ENCODE peak calls at places on chromosomes 4 and X, in nine cellular contexts. N is K562, X is upper lobe of left lung, S is GM23338, G is spleen, R is transverse colon, P is H1, U is stomach, A is suprapubic skin. F is an unnamed sample. For H3K4me1, the result is how much of the 10 kb centered on the place peaks cover.

GRCh38 chrX:154096140-154097002 is 1.1 kb downstream of the MECP2 start:
- DNase-seq in R (no peak), N (peak), P (no peak), G (no peak), X (no peak), S (no peak), A (no peak), U (no peak), F (no peak)

GRCh38 chr4:2352729-2353221 is 65.7 kb downstream of the ZFYVE28 start:
- DNase-seq in A (peak), N (no peak), R (peak), P (peak), S (no peak), X (no peak), U (no peak), G (no peak), F (no peak)

GRCh38 chr4:128386761-128387599 is 99.4 kb upstream of the PGRMC2 start:
- DNase-seq in S (no peak), G (no peak), R (peak), P (no peak), A (peak), U (peak), N (peak), X (peak), F (peak)

GRCh38 chr4:38230121-38230728 is 270.0 kb downstream of the PTTG2 start:
- DNase-seq in X (no peak), G (no peak), P (peak), U (peak), A (no peak), N (peak), R (peak), S (no peak), F (no peak)

GRCh38 chr4:188727746-188728145 is 588.5 kb downstream of the TRIML1 start:
- DNase-seq in S (no peak), G (no peak), X (no peak), P (no peak), N (no peak), R (no peak), A (no peak), U (no peak), F (no peak)

GRCh38 chr4:10115657-10116624 is 658 bp downstream of the WDR1 start:
- DNase-seq in S (peak), P (peak), N (peak), X (peak), G (peak), R (peak), A (peak), U (peak), F (no peak)

GRCh38 chr4:41135761-41136160 is 78.6 kb downstream of the APBB2 start:
- DNase-seq in R (no peak), G (no peak), X (no peak), A (no peak), N (no peak), U (no peak), S (no peak), P (no peak), F (no peak)

GRCh38 chr4:182556576-182556975 is 313.4 kb downstream of the TENM3 start:
- DNase-seq in X (no peak), U (no peak), G (no peak), A (no peak), N (no peak), R (no peak), S (peak), P (no peak), F (no peak)

GRCh38 chrX:1466971-1467561 is 14.4 kb upstream of the ASMTL start:
- DNase-seq in G (peak), P (peak), U (peak), S (no peak), A (no peak), R (peak), N (no peak), X (no peak), F (no peak)

DNA sequence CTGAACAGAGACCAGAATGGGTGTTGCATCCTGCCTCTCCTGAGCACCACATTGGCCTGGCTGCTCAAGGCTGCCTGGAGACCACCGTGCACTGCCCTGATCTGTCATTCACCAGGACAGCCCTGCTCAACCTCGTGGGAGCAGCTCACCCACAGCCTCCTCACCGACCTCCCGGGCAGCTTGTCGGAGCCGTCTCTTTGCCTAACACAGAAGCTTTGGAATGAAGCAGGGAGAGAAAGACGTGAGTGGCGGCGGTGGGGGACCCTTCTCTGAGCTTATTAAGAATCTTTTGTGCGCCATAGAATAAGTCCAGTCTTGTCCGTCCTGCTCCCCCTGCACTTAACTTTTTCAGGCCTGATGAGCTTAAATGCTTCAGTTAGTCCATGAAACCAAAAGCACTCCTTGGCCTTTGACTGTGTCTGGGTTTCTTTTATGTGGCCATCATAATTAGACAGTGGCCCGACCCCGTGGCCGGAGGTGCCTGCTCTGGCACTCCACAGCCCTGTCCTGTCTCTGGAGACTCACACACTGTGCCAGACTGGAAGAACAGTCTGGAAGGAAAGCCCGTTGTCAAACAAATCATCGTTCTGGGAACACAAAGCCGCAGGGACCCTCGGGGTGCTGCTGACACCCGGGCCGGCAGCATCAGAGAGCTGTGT is 192.8 kb downstream of the BCOR start:
- DNase-seq in S (no peak), R (no peak), P (no peak), U (no peak), N (no peak), X (no peak), A (no peak), G (no peak), F (no peak)
- H3K4me1 ChIP-seq in S (under half), R (under half), P (under half), U (under half), N (under half), X (under half), A (under half), G (under half), F (under half)

DNA sequence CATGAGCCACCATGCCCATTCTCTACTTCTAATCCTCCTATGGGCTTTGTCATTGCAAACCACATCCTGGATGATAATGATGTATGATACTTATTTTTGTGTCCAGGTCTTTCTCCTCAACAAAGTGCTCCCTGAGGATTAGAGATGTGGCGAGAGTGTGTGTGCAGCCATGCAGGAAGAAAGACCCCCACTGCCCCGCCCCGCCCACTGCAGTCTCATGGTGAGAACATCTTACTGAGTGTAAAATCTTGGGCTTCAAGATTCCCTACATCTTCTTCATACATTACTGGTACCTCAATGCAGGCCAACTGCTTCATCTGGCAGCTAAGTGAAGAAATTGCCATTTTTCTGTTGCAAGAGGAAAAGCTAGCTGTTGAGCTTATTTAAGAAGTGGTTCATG is 25.9 kb upstream of the MAP3K15 start:
- DNase-seq in N (no peak), X (no peak), P (no peak), S (no peak), U (no peak), R (no peak), A (no peak), G (no peak), F (no peak)
- TF ChIP-seq POLR2AphosphoS5 in N (no peak), X (no peak), P (no peak), S (no peak), U (no peak), R (no peak), A (no peak), G (no peak), F (no peak)

GRCh38 chr4:152115121-152115520 is 354.3 kb upstream of the GATB start:
- DNase-seq in X (no peak), R (no peak), G (no peak), N (no peak), P (no peak), U (no peak), S (no peak), A (no peak), F (no peak)

GRCh38 chr4:152114562-152114961 is 353.8 kb upstream of the GATB start:
- DNase-seq in S (no peak), A (no peak), R (no peak), N (no peak), G (no peak), U (no peak), P (no peak), X (no peak), F (no peak)

GRCh38 chr4:152117501-152117900 is 356.7 kb upstream of the GATB start:
- DNase-seq in P (no peak), U (no peak), A (no peak), N (no peak), S (no peak), X (no peak), G (no peak), R (no peak), F (no peak)

GRCh38 chr4:152117054-152117453 is 356.2 kb upstream of the GATB start:
- DNase-seq in A (no peak), G (no peak), S (no peak), P (no peak), X (no peak), N (no peak), R (no peak), U (no peak), F (no peak)

DNA sequence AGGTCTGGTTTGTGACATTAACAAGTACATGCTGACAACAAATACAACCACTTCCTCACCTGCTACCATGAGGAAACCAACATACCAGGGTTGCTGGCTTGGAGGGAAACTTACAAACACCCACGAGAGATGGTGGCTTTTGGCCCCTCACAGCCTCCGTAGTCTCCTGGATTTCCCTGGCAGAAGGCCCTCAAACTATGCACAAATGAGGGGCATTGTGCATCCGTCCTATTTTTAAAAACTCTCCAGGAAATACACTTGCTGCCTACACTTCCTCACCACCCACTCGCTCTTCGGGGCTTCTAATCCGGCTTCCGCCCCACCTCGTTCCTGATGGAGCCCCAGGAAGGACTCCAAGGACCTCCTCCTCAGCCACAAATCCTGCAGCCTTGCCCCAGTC is 355.0 kb upstream of the GATB start:
- DNase-seq in S (no peak), U (no peak), A (no peak), X (no peak), N (no peak), P (no peak), G (no peak), R (no peak), F (no peak)
- H3K4me1 ChIP-seq in S (under half), U (under half), A (under half), X (under half), N (under half), P (under half), G (under half), R (under half), F (under half)

GRCh38 chr4:180757927-180758326 is 1485.3 kb upstream of the TENM3 start:
- DNase-seq in A (no peak), N (no peak), P (peak), R (no peak), G (no peak), X (no peak), S (peak), U (no peak), F (no peak)
- TF ChIP-seq POLR2AphosphoS5 in A (no peak), N (no peak), P (no peak), R (no peak), G (no peak), X (no peak), S (no peak), U (no peak), F (no peak)

DNA sequence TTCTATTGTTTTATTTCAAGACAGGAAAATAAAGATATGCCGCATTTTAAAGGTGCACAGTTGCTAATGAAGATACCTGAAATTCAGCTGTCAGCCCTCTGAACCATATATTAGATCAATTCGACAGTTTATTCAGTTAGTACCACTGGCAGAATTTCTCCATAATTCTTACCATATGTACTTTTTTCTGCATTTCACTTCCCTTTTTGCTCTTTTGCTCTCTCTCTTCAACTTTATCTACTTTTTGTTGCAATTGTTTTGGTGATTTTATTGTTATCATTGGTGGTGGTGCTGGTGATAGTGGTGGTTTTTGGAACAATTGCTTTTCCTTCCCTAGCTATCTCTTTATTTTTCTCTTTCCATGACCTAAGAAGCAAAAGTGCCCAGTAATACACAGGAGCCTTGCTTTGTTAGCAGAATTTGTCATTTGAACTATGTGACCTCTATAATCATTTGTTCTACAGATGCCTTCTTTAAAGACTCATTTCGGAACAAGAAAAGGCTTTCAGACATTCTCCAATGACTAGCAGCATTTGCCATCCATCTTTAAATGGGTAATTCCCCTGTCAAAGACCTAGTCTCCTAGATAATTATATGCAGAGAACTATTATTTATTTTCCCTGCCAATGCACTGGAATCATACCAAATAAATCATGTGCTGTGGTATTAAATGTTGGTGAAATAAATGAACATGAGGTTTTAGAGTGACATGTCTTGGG is 154.6 kb downstream of the GASK1B start:
- DNase-seq in U (no peak), N (no peak), X (no peak), S (no peak), P (no peak), R (no peak), A (no peak), G (no peak), F (no peak)
- H3K4me1 ChIP-seq in U (under half), N (under half), X (under half), S (under half), P (under half), R (under half), A (under half), G (under half), F (under half)

DNA sequence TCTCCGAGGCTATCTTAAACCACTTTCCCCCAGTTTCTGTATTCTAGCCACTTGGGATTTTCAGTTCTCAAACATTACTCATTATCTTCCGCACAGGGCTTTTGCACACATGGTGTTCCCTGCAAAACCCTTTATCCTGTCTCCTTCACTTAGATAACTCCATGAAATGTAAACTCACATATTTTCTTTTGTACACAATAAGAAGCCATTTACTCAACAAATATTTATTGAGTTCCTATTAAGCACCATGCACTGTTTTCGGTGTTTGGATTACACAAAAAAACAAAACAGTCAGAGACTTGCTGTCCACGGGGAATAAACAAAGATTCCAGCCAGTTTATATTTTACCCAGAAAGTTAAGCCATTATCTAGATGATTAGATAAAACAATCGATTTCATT is 42.5 kb upstream of the UNC5C start:
- DNase-seq in A (no peak), N (no peak), S (no peak), P (no peak), R (no peak), X (no peak), G (no peak), U (no peak), F (no peak)
- TF ChIP-seq POLR2AphosphoS5 in A (no peak), N (no peak), S (no peak), P (no peak), R (no peak), X (no peak), G (no peak), U (no peak), F (no peak)

DNA sequence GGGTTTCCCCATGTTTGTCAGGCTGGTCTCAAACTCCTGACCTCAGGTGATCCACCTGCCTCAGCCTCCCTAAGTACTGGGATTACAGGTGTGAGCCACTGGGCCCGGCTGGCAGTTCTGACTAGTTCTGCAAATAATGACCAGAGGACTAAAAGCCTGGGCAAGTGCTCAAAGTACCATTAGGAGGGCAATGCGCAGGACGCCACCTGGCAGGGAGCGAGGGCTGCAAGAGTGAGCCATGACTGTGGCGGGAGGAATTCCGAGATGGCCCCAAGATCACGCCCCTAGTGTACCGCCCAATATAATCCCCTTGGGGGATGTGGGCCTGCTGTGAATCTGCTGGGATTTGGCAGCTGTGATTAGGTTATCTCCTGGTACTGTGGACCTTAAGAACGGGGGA is 26.2 kb upstream of the GPR78 start:
- DNase-seq in X (no peak), N (no peak), R (no peak), P (no peak), A (no peak), S (no peak), G (peak), U (no peak), F (no peak)
- H3K4me1 ChIP-seq in X (under half), N (under half), R (under half), P (under half), A (under half), S (under half), G (under half), U (under half), F (under half)